ENCODE peak calls at places on chromosome 14, in six cellular contexts. M is non-pigmented ciliary epithelial cell; K is activated CD4-positive, alpha-beta T cell treated with anti-CD3 and anti-CD28 coated beads, Interleukin-2, amount 10 ng/mL, durations not matched to agents 7 days and 5 days; H is WTC11; N is COR-L47; P is endodermal cell. L is an unnamed sample.

GRCh38 chr14:31960039-31960438 is 117.1 kb upstream of the ARHGAP5 start:
- DNase-seq in M (no peak), K (no peak), H (no peak), N (no peak), P (no peak), L (peak)

GRCh38 chr14:22526744-22527143 is 62.3 kb downstream of the DAD1 start:
- DNase-seq in M (no peak), K (no peak), H (no peak), N (no peak), P (no peak), L (no peak)

GRCh38 chr14:58796636-58797429 is 159.1 kb downstream of the DACT1 start:
- DNase-seq in M (no peak), K (no peak), H (peak), N (no peak), P (peak), L (peak)

GRCh38 chr14:68630081-68630571 is 162.7 kb downstream of the ZFP36L1 start:
- DNase-seq in M (no peak), K (no peak), H (no peak), N (no peak), P (no peak), L (peak)

GRCh38 chr14:75399819-75400678 is 27.8 kb upstream of the JDP2 start:
- DNase-seq in M (no peak), K (no peak), H (no peak), N (peak), P (no peak), L (peak)

GRCh38 chr14:46487582-46488350 is 163.8 kb downstream of the RPL10L start:
- DNase-seq in M (no peak), K (no peak), H (no peak), N (no peak), P (peak), L (peak)

GRCh38 chr14:64891839-64892375 is 12.2 kb upstream of the SPTB start:
- DNase-seq in M (no peak), K (peak), H (no peak), N (peak), P (peak), L (no peak)

GRCh38 chr14:54818201-54819133 is 84.2 kb downstream of the GCH1 start:
- DNase-seq in M (peak), K (no peak), H (no peak), N (peak), P (no peak), L (peak)

GRCh38 chr14:105187116-105187515 is 6.0 kb upstream of the NUDT14 start:
- DNase-seq in M (no peak), K (no peak), H (no peak), N (no peak), P (no peak), L (no peak)

GRCh38 chr14:96889091-96889490 is 91.9 kb downstream of the VRK1 start:
- DNase-seq in M (no peak), K (no peak), H (no peak), N (no peak), P (no peak), L (no peak)

GRCh38 chr14:100654814-100655795 is 67.9 kb upstream of the BEGAIN start:
- DNase-seq in M (no peak), K (peak), H (peak), N (peak), P (peak), L (peak)

GRCh38 chr14:53432378-53432802 is 279.3 kb upstream of the DDHD1 start:
- DNase-seq in M (no peak), K (peak), H (peak), N (no peak), P (peak), L (peak)

GRCh38 chr14:100610511-100611217 is 23.4 kb upstream of the BEGAIN start:
- DNase-seq in M (no peak), K (no peak), H (no peak), N (no peak), P (peak), L (peak)

GRCh38 chr14:62213516-62213915 is 451.3 kb downstream of the SNAPC1 start:
- DNase-seq in M (peak), K (no peak), H (no peak), N (peak), P (no peak), L (no peak)

GRCh38 chr14:98345186-98345585 is 926.8 kb downstream of the BCL11B start:
- DNase-seq in M (no peak), K (no peak), H (no peak), N (peak), P (no peak), L (no peak)

GRCh38 chr14:74248036-74248435 is 8.8 kb downstream of the VSX2 start:
- DNase-seq in M (no peak), K (no peak), H (no peak), N (no peak), P (no peak), L (no peak)

GRCh38 chr14:35339761-35340406 is 47.7 kb downstream of the PSMA6 start:
- DNase-seq in M (no peak), K (peak), H (no peak), N (no peak), P (no peak), L (no peak)

GRCh38 chr14:101001311-101002069 is 98.0 kb upstream of the RTL1 start:
- DNase-seq in M (no peak), K (no peak), H (no peak), N (no peak), P (no peak), L (no peak)

GRCh38 chr14:54610051-54610977 is 43.4 kb downstream of the SAMD4A start:
- DNase-seq in M (no peak), K (no peak), H (no peak), N (no peak), P (no peak), L (no peak)

GRCh38 chr14:50173891-50174290 is 57.5 kb downstream of the SOS2 start:
- DNase-seq in M (no peak), K (no peak), H (no peak), N (no peak), P (no peak), L (no peak)

GRCh38 chr14:70052990-70053389 is 135.8 kb downstream of the SLC8A3 start:
- DNase-seq in M (no peak), K (peak), H (peak), N (no peak), P (peak), L (peak)

GRCh38 chr14:30607156-30607780 is 14.9 kb upstream of the SCFD1 start:
- DNase-seq in M (no peak), K (no peak), H (no peak), N (no peak), P (no peak), L (no peak)

GRCh38 chr14:24978862-24979724 is 70.9 kb downstream of the STXBP6 start:
- DNase-seq in M (no peak), K (no peak), H (no peak), N (no peak), P (no peak), L (no peak)

GRCh38 chr14:36293824-36294223 is 26.6 kb downstream of the MBIP start:
- DNase-seq in M (peak), K (no peak), H (no peak), N (no peak), P (no peak), L (no peak)

GRCh38 chr14:34224221-34224620 is 237.8 kb downstream of the SPTSSA start:
- DNase-seq in M (no peak), K (no peak), H (no peak), N (no peak), P (no peak), L (no peak)